ENCODE peak calls at places on chromosomes 4 and X, in nine cellular contexts. X, C, A, W, I, G, R, P and Y are unnamed samples.

GRCh38 chrX:40175416-40176255 is 77.9 kb upstream of the BCOR start:
- DNase-seq in X (peak; percentile 44), A (peak; percentile 89), G (peak; percentile 83), I (peak; percentile 83), W (peak; percentile 31), P (no peak), C (peak; percentile 88), R (peak; percentile 80), Y (peak; percentile 81)

GRCh38 chr4:56674984-56675383 is 6.1 kb downstream of the HOPX start:
- DNase-seq in I (no peak), W (no peak), P (no peak), A (no peak), C (no peak), G (no peak), X (no peak), R (no peak), Y (no peak)

GRCh38 chr4:127370495-127371069 is 262.2 kb upstream of the INTU start:
- DNase-seq in C (no peak), P (no peak), A (no peak), G (peak; percentile 32), W (no peak), X (no peak), I (no peak), R (peak; percentile 30), Y (peak; percentile 20)

GRCh38 chrX:25003066-25003849 is 12.5 kb downstream of the ARX start:
- DNase-seq in W (no peak), P (no peak), C (no peak), X (no peak), A (no peak), I (no peak), R (no peak), G (no peak), Y (no peak)

GRCh38 chrX:71181558-71181909 is 36.9 kb downstream of the NLGN3 start:
- DNase-seq in C (no peak), A (peak; percentile 79), G (no peak), P (no peak), X (no peak), I (no peak), W (peak; percentile 9), R (no peak), Y (no peak)

GRCh38 chr4:110211007-110211769 is 12.8 kb upstream of the ELOVL6 start:
- DNase-seq in I (no peak), G (no peak), W (no peak), C (peak; percentile 41), P (peak; percentile 34), A (no peak), X (no peak), R (no peak), Y (peak; percentile 65)

GRCh38 chr4:122928930-122929329 is 6.5 kb upstream of the NUDT6 start:
- DNase-seq in P (no peak), X (no peak), C (no peak), I (no peak), R (no peak), W (no peak), A (no peak), G (no peak), Y (no peak)

GRCh38 chr4:138310991-138311390 is 68.8 kb upstream of the SLC7A11 start:
- DNase-seq in W (no peak), R (no peak), G (no peak), P (no peak), A (no peak), X (no peak), C (no peak), I (no peak), Y (no peak)

GRCh38 chr4:78737951-78738350 is 38.2 kb upstream of the BMP2K start:
- DNase-seq in C (no peak), G (no peak), I (no peak), W (no peak), A (no peak), X (no peak), R (no peak), P (no peak), Y (no peak)

GRCh38 chrX:1106478-1107210 is 105.8 kb downstream of the CRLF2 start:
- DNase-seq in C (no peak), R (no peak), X (no peak), P (no peak), W (no peak), I (no peak), G (no peak), A (no peak), Y (no peak)

GRCh38 chr4:48329976-48330375 is 11.4 kb upstream of the SLAIN2 start:
- DNase-seq in P (no peak), G (no peak), R (no peak), W (no peak), I (no peak), A (no peak), C (no peak), X (no peak), Y (no peak)

GRCh38 chr4:184897807-184898388 is 72.1 kb upstream of the ACSL1 start:
- DNase-seq in A (no peak), W (no peak), I (no peak), C (no peak), R (no peak), X (no peak), G (no peak), P (no peak), Y (no peak)

GRCh38 chr4:94758700-94759399 is 1.1 kb downstream of the BMPR1B start:
- DNase-seq in G (no peak), I (no peak), R (no peak), A (no peak), X (no peak), C (no peak), W (peak; percentile 22), P (no peak), Y (no peak)

GRCh38 chr4:145248502-145248901 is 68.1 kb upstream of the OTUD4 start:
- DNase-seq in I (no peak), W (no peak), P (no peak), A (no peak), C (no peak), R (no peak), X (no peak), G (no peak), Y (no peak)

GRCh38 chr4:108706289-108706688 is 55.9 kb downstream of the OSTC start:
- DNase-seq in I (no peak), P (no peak), C (no peak), X (no peak), A (no peak), W (no peak), R (no peak), G (no peak), Y (no peak)

GRCh38 chr4:139587452-139587851 is 31.4 kb upstream of the SETD7 start:
- DNase-seq in W (no peak), X (no peak), R (no peak), I (no peak), A (no peak), G (no peak), P (no peak), C (no peak), Y (no peak)

GRCh38 chr4:8371251-8371995 is 69.1 kb downstream of the ACOX3 start:
- DNase-seq in C (no peak), W (no peak), X (no peak), A (no peak), G (peak; percentile 28), I (no peak), P (no peak), R (peak; percentile 21), Y (no peak)

GRCh38 chr4:1210241-1210841 is 38.0 kb upstream of the SPON2 start:
- DNase-seq in W (no peak), A (no peak), C (no peak), I (no peak), G (no peak), X (no peak), R (peak; percentile 43), P (no peak), Y (no peak)

GRCh38 chr4:154565704-154566103 is 2.9 kb downstream of the FGB start:
- DNase-seq in X (no peak), C (no peak), P (no peak), W (no peak), G (no peak), R (no peak), I (no peak), A (no peak), Y (no peak)

GRCh38 chrX:148120151-148120550 is 139.0 kb downstream of the FMR1NB start:
- DNase-seq in I (no peak), R (no peak), C (no peak), X (no peak), G (no peak), A (no peak), W (no peak), P (no peak), Y (no peak)

GRCh38 chrX:105191878-105192277 is 28.6 kb downstream of the TEX13A start:
- DNase-seq in C (no peak), W (peak; percentile 4), P (no peak), A (no peak), X (no peak), I (no peak), G (no peak), R (no peak), Y (no peak)

GRCh38 chr4:168632246-168632832 is 135.5 kb downstream of the PALLD start:
- DNase-seq in C (no peak), R (no peak), W (no peak), X (no peak), I (no peak), G (no peak), A (no peak), P (no peak), Y (no peak)

GRCh38 chr4:123891901-123892300 is 495.3 kb downstream of the SPRY1 start:
- DNase-seq in W (no peak), I (no peak), C (no peak), P (no peak), X (no peak), R (no peak), G (no peak), A (no peak), Y (no peak)

GRCh38 chr4:12881945-12882589 is 602.1 kb downstream of the RAB28 start:
- DNase-seq in P (no peak), G (no peak), R (no peak), A (no peak), W (no peak), C (peak; percentile 26), I (no peak), X (no peak), Y (no peak)

GRCh38 chr4:76745264-76745663 is 152.7 kb downstream of the SOWAHB start:
- DNase-seq in R (no peak), I (no peak), P (no peak), X (no peak), A (no peak), G (no peak), C (no peak), W (no peak), Y (no peak)

GRCh38 chr4:5203925-5204324 is 152.6 kb downstream of the STK32B start:
- DNase-seq in I (no peak), A (no peak), G (no peak), C (no peak), P (no peak), R (no peak), W (no peak), X (no peak), Y (no peak)

GRCh38 chr4:687048-687974 is 1.6 kb downstream of the SLC49A3 start:
- DNase-seq in X (no peak), G (peak; percentile 94), R (peak; percentile 97), W (no peak), C (no peak), A (no peak), P (peak; percentile 73), I (peak; percentile 86), Y (peak; percentile 99)

GRCh38 chr4:169484485-169484884 is 127.9 kb downstream of the NEK1 start:
- DNase-seq in X (no peak), W (no peak), G (no peak), I (no peak), P (no peak), A (no peak), C (no peak), R (no peak), Y (no peak)

GRCh38 chrX:71533850-71534515 is 1.1 kb downstream of the OGT start:
- DNase-seq in X (peak; percentile 18), W (peak; percentile 35), G (peak; percentile 51), A (peak; percentile 78), C (peak; percentile 66), R (peak; percentile 47), P (no peak), I (peak; percentile 45), Y (peak; percentile 30)

GRCh38 chr4:137738377-137738990 is 206.2 kb upstream of the PCDH18 start:
- DNase-seq in A (no peak), X (no peak), R (no peak), C (no peak), G (no peak), W (no peak), I (no peak), P (no peak), Y (no peak)